ENCODE peak calls at places on chromosomes 3 and 15, in four cellular contexts. One of them, this sample, is unnamed.

GRCh38 chr3:111617912-111618601 is 22.9 kb upstream of the ZBED2 start:
- DNase-seq in GM12878: no peak
- DNase-seq in HepG2: no peak
- DNase-seq in K562: no peak
- DNase-seq in this sample: no peak

GRCh38 chr3:123067689-123068226 is 933 bp downstream of the PDIA5 start:
- DNase-seq in GM12878: no peak
- DNase-seq in HepG2: no peak
- DNase-seq in K562: no peak
- DNase-seq in this sample: peak

GRCh38 chr15:99863527-99864198 is 130.4 kb upstream of the LYSMD4 start:
- DNase-seq in GM12878: no peak
- DNase-seq in HepG2: peak
- DNase-seq in K562: no peak
- DNase-seq in this sample: no peak

GRCh38 chr3:4976109-4976508 is 3.1 kb upstream of the BHLHE40 start:
- DNase-seq in GM12878: no peak
- DNase-seq in HepG2: peak
- DNase-seq in K562: peak
- DNase-seq in this sample: peak

GRCh38 chr3:150495563-150496168 is 50.6 kb downstream of the SERP1 start:
- DNase-seq in GM12878: no peak
- DNase-seq in HepG2: peak
- DNase-seq in K562: peak
- DNase-seq in this sample: peak

GRCh38 chr3:154954750-154955149 is 125.4 kb upstream of the MME start:
- DNase-seq in GM12878: no peak
- DNase-seq in HepG2: no peak
- DNase-seq in K562: peak
- DNase-seq in this sample: peak

GRCh38 chr15:48363474-48363873 is 32.2 kb downstream of the DUT start:
- DNase-seq in GM12878: no peak
- DNase-seq in HepG2: no peak
- DNase-seq in K562: no peak
- DNase-seq in this sample: no peak

GRCh38 chr3:184472723-184473419 is 88.7 kb upstream of the EPHB3 start:
- DNase-seq in GM12878: no peak
- DNase-seq in HepG2: no peak
- DNase-seq in K562: no peak
- DNase-seq in this sample: no peak

GRCh38 chr15:34812369-34812768 is 17.0 kb upstream of the ACTC1 start:
- DNase-seq in GM12878: no peak
- DNase-seq in HepG2: no peak
- DNase-seq in K562: no peak
- DNase-seq in this sample: no peak

GRCh38 chr15:47411733-47412530 is 305.4 kb upstream of the SEMA6D start:
- DNase-seq in GM12878: no peak
- DNase-seq in HepG2: no peak
- DNase-seq in K562: no peak
- DNase-seq in this sample: no peak

GRCh38 chr3:3127432-3128010 is 781 bp downstream of the TRNT1 start:
- DNase-seq in GM12878: no peak
- DNase-seq in HepG2: peak
- DNase-seq in K562: peak
- DNase-seq in this sample: peak

GRCh38 chr3:94694894-94695293 is 632.0 kb downstream of the NSUN3 start:
- DNase-seq in GM12878: no peak
- DNase-seq in HepG2: no peak
- DNase-seq in K562: no peak
- DNase-seq in this sample: no peak

GRCh38 chr3:15327941-15328340 is 4.4 kb downstream of the SH3BP5 start:
- DNase-seq in GM12878: no peak
- DNase-seq in HepG2: no peak
- DNase-seq in K562: no peak
- DNase-seq in this sample: no peak

GRCh38 chr3:127735767-127736693 is 63.3 kb downstream of the ABTB1 start:
- DNase-seq in GM12878: peak
- DNase-seq in HepG2: no peak
- DNase-seq in K562: no peak
- DNase-seq in this sample: no peak

GRCh38 chr15:95085056-95085455 is 853.7 kb downstream of the MCTP2 start:
- DNase-seq in GM12878: no peak
- DNase-seq in HepG2: no peak
- DNase-seq in K562: no peak
- DNase-seq in this sample: no peak

GRCh38 chr3:125123455-125123854 is 67.7 kb upstream of the HEG1 start:
- DNase-seq in GM12878: no peak
- DNase-seq in HepG2: no peak
- DNase-seq in K562: no peak
- DNase-seq in this sample: no peak

GRCh38 chr15:63338170-63338569 is 43.5 kb downstream of the CA12 start:
- DNase-seq in GM12878: no peak
- DNase-seq in HepG2: no peak
- DNase-seq in K562: no peak
- DNase-seq in this sample: no peak

GRCh38 chr15:58684751-58685150 is 64.8 kb downstream of the ADAM10 start:
- DNase-seq in GM12878: no peak
- DNase-seq in HepG2: no peak
- DNase-seq in K562: no peak
- DNase-seq in this sample: no peak
- H3K4me2 ChIP-seq in GM12878: no peak
- H3K4me2 ChIP-seq in HepG2: peak
- H3K4me2 ChIP-seq in K562: no peak
- H3K4me2 ChIP-seq in this sample: no peak

DNA sequence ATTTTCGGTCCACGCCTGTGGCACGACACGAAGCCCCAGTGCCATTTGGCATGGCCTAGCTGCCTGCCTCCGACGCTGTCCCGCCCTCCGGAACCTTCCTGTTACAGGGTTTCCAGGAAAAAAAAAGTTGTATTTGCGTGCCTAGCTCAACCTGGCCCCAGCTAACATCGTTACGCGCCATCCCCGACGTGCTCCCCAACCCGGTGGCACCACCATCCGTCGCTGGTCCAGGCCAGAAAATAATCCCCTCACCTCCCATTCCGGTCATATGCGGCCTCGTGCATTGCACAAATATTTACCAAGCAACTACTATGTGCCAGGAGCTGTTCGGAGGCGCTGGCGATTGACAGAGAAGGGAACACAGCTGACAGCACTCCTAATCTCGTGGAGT is 1.4 kb upstream of the CYP1A1 start:
- DNase-seq in GM12878: no peak
- DNase-seq in HepG2: no peak
- DNase-seq in K562: no peak
- DNase-seq in this sample: peak
- TF ChIP-seq EZH2 in GM12878: no peak
- TF ChIP-seq EZH2 in HepG2: no peak
- TF ChIP-seq EZH2 in K562: no peak
- TF ChIP-seq EZH2 in this sample: peak

GRCh38 chr3:52259448-52259847 is 13.9 kb downstream of the PPM1M start:
- DNase-seq in GM12878: no peak
- DNase-seq in HepG2: no peak
- DNase-seq in K562: no peak
- DNase-seq in this sample: no peak

GRCh38 chr3:52256622-52257021 is 11.1 kb downstream of the PPM1M start:
- DNase-seq in GM12878: no peak
- DNase-seq in HepG2: no peak
- DNase-seq in K562: no peak
- DNase-seq in this sample: no peak

GRCh38 chr3:52262447-52262846 is 16.0 kb downstream of the WDR82 start:
- DNase-seq in GM12878: no peak
- DNase-seq in HepG2: no peak
- DNase-seq in K562: no peak
- DNase-seq in this sample: no peak

GRCh38 chr3:52257911-52258310 is 12.4 kb downstream of the PPM1M start:
- DNase-seq in GM12878: no peak
- DNase-seq in HepG2: no peak
- DNase-seq in K562: no peak
- DNase-seq in this sample: no peak

GRCh38 chr3:52259035-52259434 is 13.5 kb downstream of the PPM1M start:
- DNase-seq in GM12878: no peak
- DNase-seq in HepG2: no peak
- DNase-seq in K562: no peak
- DNase-seq in this sample: no peak
- TF ChIP-seq JUNB in GM12878: no peak
- TF ChIP-seq JUNB in HepG2: no peak
- TF ChIP-seq JUNB in K562: no peak
- TF ChIP-seq JUNB in this sample: no peak

DNA sequence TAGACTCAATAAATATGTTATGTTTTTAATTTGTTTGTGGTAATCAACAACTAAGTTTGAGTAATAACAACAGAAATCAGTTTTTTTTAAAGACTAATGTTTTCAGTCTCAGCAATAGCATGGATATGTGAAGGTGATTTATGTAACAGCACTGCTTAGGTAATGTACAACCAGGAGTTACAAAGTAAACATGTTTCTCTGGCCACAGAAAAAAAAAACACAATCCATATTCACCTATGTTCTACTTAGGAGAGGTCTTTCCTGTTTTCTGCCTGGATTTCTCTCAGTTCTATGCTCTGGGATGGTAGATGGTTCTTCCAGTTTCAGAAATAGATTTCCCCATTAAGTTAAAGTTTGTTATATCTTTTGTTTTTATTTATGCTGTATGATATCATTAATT is 579.4 kb downstream of the SI start:
- DNase-seq in GM12878: no peak
- DNase-seq in HepG2: peak
- DNase-seq in K562: no peak
- DNase-seq in this sample: no peak
- H3K4me2 ChIP-seq in GM12878: no peak
- H3K4me2 ChIP-seq in HepG2: peak
- H3K4me2 ChIP-seq in K562: no peak
- H3K4me2 ChIP-seq in this sample: no peak

GRCh38 chr3:169666501-169667379 is 3.2 kb upstream of the MECOM start:
- DNase-seq in GM12878: no peak
- DNase-seq in HepG2: no peak
- DNase-seq in K562: no peak
- DNase-seq in this sample: peak

GRCh38 chr3:169666079-169666436 is 2.5 kb upstream of the MECOM start:
- DNase-seq in GM12878: no peak
- DNase-seq in HepG2: no peak
- DNase-seq in K562: no peak
- DNase-seq in this sample: peak

GRCh38 chr3:169665264-169666078 is 2.0 kb upstream of the MECOM start:
- DNase-seq in GM12878: no peak
- DNase-seq in HepG2: no peak
- DNase-seq in K562: no peak
- DNase-seq in this sample: peak

GRCh38 chr3:169662215-169663070 is 1.1 kb downstream of the MECOM start:
- DNase-seq in GM12878: no peak
- DNase-seq in HepG2: peak
- DNase-seq in K562: peak
- DNase-seq in this sample: peak

DNA sequence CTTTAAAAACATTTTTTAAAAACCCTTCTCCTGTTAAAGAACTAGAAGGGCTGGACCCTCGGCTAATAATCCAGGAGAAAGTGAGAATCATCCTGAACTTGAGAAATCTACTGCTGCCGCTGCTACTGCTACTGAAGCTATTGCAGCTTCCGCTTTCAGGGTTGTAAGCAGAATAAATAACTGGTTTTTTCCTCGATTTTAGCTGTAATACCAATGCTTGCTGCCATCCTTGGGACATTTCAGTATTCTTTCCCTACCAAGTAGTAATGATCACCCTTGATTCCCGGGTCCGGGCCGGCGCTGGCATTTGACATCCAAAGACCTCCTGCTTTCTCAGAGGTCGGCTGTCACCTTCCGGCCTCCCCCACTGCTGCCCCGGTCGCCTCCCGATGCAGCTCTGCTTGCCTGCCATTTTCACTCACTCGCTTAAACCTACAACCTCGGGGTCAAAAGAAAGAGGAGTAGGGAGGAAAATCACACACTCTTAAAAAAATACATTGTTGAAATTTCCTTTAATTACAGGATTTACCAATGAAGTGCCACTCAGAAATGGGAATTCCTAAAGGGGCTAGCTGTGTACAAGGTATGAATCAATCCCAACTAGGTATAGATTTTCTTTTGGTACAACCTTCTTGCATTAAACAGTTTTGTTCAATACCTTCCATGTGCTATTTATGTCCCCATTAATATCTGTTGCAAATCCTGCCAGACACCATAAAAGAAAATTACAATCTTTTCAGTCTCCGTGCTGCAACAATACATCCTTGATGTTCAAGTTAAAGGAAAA is 715 bp upstream of the MECOM start:
- DNase-seq in GM12878: no peak
- DNase-seq in HepG2: no peak
- DNase-seq in K562: no peak
- DNase-seq in this sample: peak
- TF ChIP-seq EZH2 in GM12878: no peak
- TF ChIP-seq EZH2 in HepG2: peak
- TF ChIP-seq EZH2 in K562: no peak
- TF ChIP-seq EZH2 in this sample: no peak

DNA sequence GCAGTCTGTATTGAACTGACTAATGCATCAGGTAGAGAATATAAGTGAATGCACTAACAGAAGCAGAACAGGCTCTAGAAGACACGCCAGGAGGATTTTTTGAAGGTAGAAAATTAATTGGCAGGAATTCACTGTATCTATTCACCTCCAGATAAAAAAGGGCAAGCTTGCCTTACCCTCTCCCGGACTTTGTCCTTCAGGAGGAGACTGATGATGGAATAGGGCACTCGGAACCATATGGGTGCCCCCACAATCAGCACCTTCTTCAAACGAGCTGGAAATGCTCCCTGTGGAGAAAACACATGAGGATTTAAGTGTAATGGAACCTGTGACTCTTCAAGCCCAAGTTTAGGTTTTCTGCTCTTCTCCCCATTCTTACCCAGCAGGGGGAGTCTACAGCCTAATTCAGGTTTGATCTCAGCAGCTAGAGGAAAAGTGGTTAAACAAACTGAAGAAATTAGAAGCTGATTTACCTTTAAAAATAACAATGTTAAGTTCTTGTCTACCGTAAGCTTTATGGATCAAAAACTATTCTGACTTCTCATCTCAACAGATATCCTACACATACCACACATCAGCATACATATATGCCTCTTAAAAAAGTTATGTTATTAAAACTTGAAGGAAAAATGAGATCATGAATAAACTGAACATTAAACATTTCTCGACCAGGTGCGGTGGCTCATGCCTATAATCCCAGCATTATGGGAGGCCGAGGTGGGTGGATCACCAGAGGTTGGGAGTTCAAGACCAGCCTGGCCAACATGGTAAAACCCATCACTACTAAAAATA is 57.4 kb upstream of the SIN3A start:
- DNase-seq in GM12878: no peak
- DNase-seq in HepG2: peak
- DNase-seq in K562: peak
- DNase-seq in this sample: peak
- TF ChIP-seq JUNB in GM12878: no peak
- TF ChIP-seq JUNB in HepG2: no peak
- TF ChIP-seq JUNB in K562: no peak
- TF ChIP-seq JUNB in this sample: no peak

GRCh38 chr15:59590027-59590426 is 21.6 kb upstream of the GCNT3 start:
- DNase-seq in GM12878: peak
- DNase-seq in HepG2: no peak
- DNase-seq in K562: no peak
- DNase-seq in this sample: no peak

GRCh38 chr15:59583088-59583487 is 28.5 kb upstream of the GCNT3 start:
- DNase-seq in GM12878: no peak
- DNase-seq in HepG2: no peak
- DNase-seq in K562: no peak
- DNase-seq in this sample: no peak

GRCh38 chr15:59591372-59591771 is 20.2 kb upstream of the GCNT3 start:
- DNase-seq in GM12878: no peak
- DNase-seq in HepG2: no peak
- DNase-seq in K562: no peak
- DNase-seq in this sample: no peak

GRCh38 chr15:59587085-59587826 is 24.3 kb upstream of the GCNT3 start:
- DNase-seq in GM12878: no peak
- DNase-seq in HepG2: no peak
- DNase-seq in K562: no peak
- DNase-seq in this sample: no peak
- H3K4me2 ChIP-seq in GM12878: no peak
- H3K4me2 ChIP-seq in HepG2: no peak
- H3K4me2 ChIP-seq in K562: no peak
- H3K4me2 ChIP-seq in this sample: no peak

This sample was measured in GM23338.